ENCODE peak calls at places on chromosome 4, in ten cellular contexts. X is transverse colon; U is COLO829; O is hepatic stellate cell; V is stimulated activated CD4-positive, alpha-beta T cell treated with anti-CD3 and anti-CD28 coated beads, Interleukin-15, amount 100 ng/mL, for 1 hour; E is brain microvascular endothelial cell; H is naive thymus-derived CD4-positive, alpha-beta T cell; W is MCF 10A; J is foreskin fibroblast; M is SK-MEL-5. G is an unnamed sample.

GRCh38 chr4:105909699-105910340 is 14.5 kb downstream of the NPNT start:
- DNase-seq in M (no peak), E (no peak), W (peak), O (no peak), H (no peak), V (no peak), J (peak), X (peak), U (no peak), G (peak)

GRCh38 chr4:44157611-44158277 is 290.9 kb downstream of the KCTD8 start:
- DNase-seq in M (no peak), U (no peak), E (no peak), H (no peak), J (peak), V (no peak), O (no peak), X (no peak), W (peak), G (peak)

GRCh38 chr4:18882468-18882867 is 860.9 kb upstream of the LCORL start:
- DNase-seq in W (peak), O (no peak), V (no peak), U (peak), M (no peak), H (no peak), E (peak), J (peak), X (no peak), G (peak)

GRCh38 chr4:21949073-21949457 is 493 bp upstream of the KCNIP4 start:
- DNase-seq in M (no peak), V (no peak), E (no peak), U (no peak), O (no peak), X (peak), H (no peak), J (peak), W (no peak), G (no peak)

GRCh38 chr4:41361831-41362646 is 105.3 kb downstream of the UCHL1 start:
- DNase-seq in H (no peak), M (no peak), O (no peak), V (no peak), W (no peak), E (no peak), J (no peak), U (no peak), X (no peak), G (no peak)

GRCh38 chr4:173357939-173358338 is 12.8 kb upstream of the SAP30 start:
- DNase-seq in V (no peak), W (no peak), O (no peak), J (no peak), H (no peak), E (no peak), U (no peak), M (no peak), X (no peak), G (no peak)

GRCh38 chr4:141713185-141713584 is 76.8 kb downstream of the IL15 start:
- DNase-seq in X (no peak), J (no peak), E (no peak), H (no peak), M (no peak), O (no peak), V (no peak), W (no peak), U (no peak), G (no peak)

GRCh38 chr4:89878611-89879010 is 16.0 kb upstream of the MMRN1 start:
- DNase-seq in U (no peak), M (no peak), J (no peak), E (no peak), O (no peak), V (no peak), X (no peak), W (peak), H (no peak), G (no peak)

GRCh38 chr4:83128235-83128929 is 13.9 kb upstream of the PLAC8 start:
- DNase-seq in H (no peak), J (peak), O (peak), M (no peak), E (peak), U (no peak), X (peak), W (peak), V (no peak), G (no peak)

GRCh38 chr4:19262467-19262866 is 989.2 kb upstream of the SLIT2 start:
- DNase-seq in E (no peak), V (no peak), X (no peak), H (no peak), W (no peak), J (peak), O (no peak), M (no peak), U (no peak), G (no peak)

GRCh38 chr4:181550381-181550780 is 692.8 kb upstream of the TENM3 start:
- DNase-seq in E (no peak), H (no peak), U (no peak), J (no peak), M (no peak), W (peak), V (no peak), O (no peak), X (no peak), G (no peak)

GRCh38 chr4:112517067-112517588 is 1.1 kb upstream of the NEUROG2 start:
- DNase-seq in J (peak), W (no peak), U (no peak), V (no peak), O (no peak), X (no peak), H (no peak), M (no peak), E (no peak), G (no peak)

GRCh38 chr4:119832731-119833233 is 204.2 kb upstream of the PDE5A start:
- DNase-seq in M (no peak), E (no peak), X (no peak), O (no peak), J (no peak), V (no peak), W (no peak), H (no peak), U (no peak), G (peak)

GRCh38 chr4:152968806-152969394 is 32.8 kb downstream of the FHDC1 start:
- DNase-seq in V (no peak), M (no peak), W (peak), J (peak), O (no peak), U (no peak), H (no peak), X (no peak), E (no peak), G (no peak)

GRCh38 chr4:119080721-119081541 is 54.7 kb upstream of the MYOZ2 start:
- DNase-seq in E (no peak), J (peak), V (no peak), X (peak), U (no peak), W (no peak), H (no peak), O (no peak), M (no peak), G (no peak)

GRCh38 chr4:123811763-123812390 is 415.3 kb downstream of the SPRY1 start:
- DNase-seq in W (no peak), J (no peak), V (no peak), U (no peak), E (no peak), M (no peak), H (no peak), O (no peak), X (no peak), G (no peak)

GRCh38 chr4:1530356-1530755 is 124.1 kb upstream of the NKX1-1 start:
- DNase-seq in V (no peak), E (no peak), U (no peak), X (no peak), W (no peak), J (no peak), H (no peak), M (no peak), O (no peak), G (no peak)

GRCh38 chr4:185344743-185345538 is 50.8 kb downstream of the LRP2BP start:
- DNase-seq in O (no peak), H (no peak), U (no peak), V (no peak), X (no peak), J (no peak), E (no peak), M (no peak), W (no peak), G (no peak)

GRCh38 chr4:8641931-8642650 is 49.5 kb downstream of the CPZ start:
- DNase-seq in E (no peak), X (no peak), H (no peak), J (no peak), W (no peak), M (no peak), O (no peak), U (no peak), V (no peak), G (no peak)

GRCh38 chr4:1113311-1114009 is at the start of gene RNF212:
- DNase-seq in X (peak), O (peak), V (peak), E (no peak), M (no peak), H (peak), J (peak), U (no peak), W (no peak), G (no peak)

GRCh38 chr4:56728512-56728911 is 47.4 kb upstream of the HOPX start:
- DNase-seq in O (peak), U (no peak), E (peak), H (no peak), V (no peak), X (peak), J (peak), W (peak), M (no peak), G (no peak)

G was measured in retinal pigment epithelial cell.